ENCODE peak calls at places on chromosome 16, in nine cellular contexts. L is adipocyte; T is activated CD8-positive, alpha-beta memory T cell treated with anti-CD3 and anti-CD28 coated beads, Interleukin-2, amount 50 U/mL, for 48 hours; C is fibroblast of mammary gland; I is GM03348; H is astrocyte of the spinal cord; Z is activated T-cell treated with anti-CD3 and anti-CD28 coated beads for 24 hours; F is cardiac muscle cell; E is stimulated activated CD8-positive, alpha-beta memory T cell treated with anti-CD3 and anti-CD28 coated beads, Interleukin-7, amount 100 ng/mL, for 24 hours. G is an unnamed sample.

GRCh38 chr16:67457611-67458010 is 23.3 kb downstream of the ATP6V0D1 start:
- DNase-seq in T (no peak), I (no peak), C (no peak), L (no peak), Z (no peak), E (no peak), F (no peak), H (no peak), G (no peak)

GRCh38 chr16:87297918-87298631 is 19.1 kb downstream of the C16orf95 start:
- DNase-seq in F (peak), C (peak), E (no peak), I (peak), H (peak), T (peak), L (peak), Z (peak), G (peak)

GRCh38 chr16:71584543-71585317 is 7.8 kb upstream of the TAT start:
- DNase-seq in L (no peak), I (no peak), F (no peak), T (no peak), Z (no peak), C (no peak), E (no peak), H (no peak), G (no peak)

GRCh38 chr16:89194340-89195311 is 5.7 kb downstream of the SLC22A31 start:
- DNase-seq in L (no peak), I (no peak), Z (no peak), F (no peak), E (no peak), T (no peak), C (no peak), H (no peak), G (no peak)

GRCh38 chr16:51408357-51408756 is 257.3 kb upstream of the SALL1 start:
- DNase-seq in F (no peak), E (no peak), C (peak), H (peak), L (peak), I (no peak), T (no peak), Z (no peak), G (no peak)

GRCh38 chr16:79287424-79287917 is 313.1 kb downstream of the MAF start:
- DNase-seq in I (no peak), H (no peak), Z (no peak), L (no peak), F (no peak), T (no peak), C (no peak), E (no peak), G (no peak)

GRCh38 chr16:2364638-2365210 is 24.2 kb upstream of the ABCA3 start:
- DNase-seq in L (no peak), F (no peak), E (no peak), T (no peak), I (no peak), C (no peak), Z (no peak), H (no peak), G (no peak)

GRCh38 chr16:987846-988245 is 6.3 kb downstream of the SOX8 start:
- DNase-seq in T (no peak), C (no peak), I (no peak), Z (no peak), L (no peak), F (no peak), E (no peak), H (no peak), G (no peak)

GRCh38 chr16:83685615-83686165 is 122.1 kb upstream of the HSBP1 start:
- DNase-seq in L (peak), T (no peak), F (no peak), E (no peak), C (no peak), I (no peak), Z (no peak), H (no peak), G (no peak)

GRCh38 chr16:28162326-28162877 is 49.4 kb downstream of the XPO6 start:
- DNase-seq in H (no peak), Z (no peak), F (no peak), E (no peak), L (no peak), I (no peak), T (no peak), C (no peak), G (no peak)

GRCh38 chr16:13756411-13756810 is 163.5 kb upstream of the ERCC4 start:
- DNase-seq in Z (no peak), L (no peak), C (no peak), T (no peak), E (no peak), I (no peak), H (no peak), F (no peak), G (no peak)

GRCh38 chr16:71421911-71422310 is 19.9 kb downstream of the TLE7 start:
- DNase-seq in T (peak), L (no peak), I (peak), Z (no peak), F (peak), E (no peak), C (peak), H (no peak), G (no peak)

GRCh38 chr16:70476272-70477020 is 22.1 kb downstream of the FCSK start:
- DNase-seq in E (no peak), L (peak), H (peak), C (peak), T (peak), I (peak), F (no peak), Z (peak), G (peak)

G was measured in stimulated activated CD4-positive, alpha-beta T cell treated with anti-CD3 and anti-CD28 coated beads, TNF-alpha, amount 100 ng/mL, for 48 hours.